ENCODE peak calls at places on chromosome 22, in nine cellular contexts. R is Calu3; I is fibroblast of the aortic adventitia; X is CD4-positive, alpha-beta T cell; V is tibial artery; E is K562; U is mucosa of descending colon; C is cardiac muscle cell; G is psoas muscle. M is an unnamed sample.

GRCh38 chr22:45077286-45077685 is 67.5 kb upstream of the PHF21B start:
- DNase-seq in C (no peak), V (no peak), U (no peak), R (no peak), I (no peak), X (no peak), E (no peak), G (no peak), M (no peak)

GRCh38 chr22:37905534-37906363 is at the start of gene MICALL1:
- DNase-seq in C (peak), I (peak), V (peak), R (peak), U (peak), X (peak), E (peak), G (peak), M (peak)

GRCh38 chr22:30314918-30315317 is 11.8 kb downstream of the TBC1D10A start:
- DNase-seq in C (no peak), G (no peak), I (no peak), E (peak), V (no peak), U (no peak), R (no peak), X (no peak), M (no peak)

GRCh38 chr22:50009251-50009650 is 3.3 kb downstream of the IL17REL start:
- DNase-seq in E (no peak), G (no peak), X (no peak), U (no peak), C (no peak), R (no peak), I (no peak), V (no peak), M (peak)

GRCh38 chr22:47034076-47034808 is 271.8 kb downstream of the TBC1D22A start:
- DNase-seq in E (no peak), C (no peak), R (no peak), U (no peak), G (no peak), I (no peak), X (no peak), V (no peak), M (peak)

GRCh38 chr22:46984751-46985506 is 222.5 kb downstream of the TBC1D22A start:
- DNase-seq in I (peak), U (no peak), G (no peak), C (peak), X (no peak), R (peak), V (no peak), E (no peak), M (no peak)

GRCh38 chr22:38614331-38615122 is 41.7 kb downstream of the FAM227A start:
- DNase-seq in I (peak), U (no peak), V (no peak), R (no peak), G (no peak), E (no peak), X (no peak), C (no peak), M (no peak)

GRCh38 chr22:45683248-45683647 is 11.6 kb downstream of the ATXN10 start:
- DNase-seq in V (no peak), U (no peak), C (no peak), R (no peak), G (no peak), I (peak), E (no peak), X (no peak), M (no peak)

GRCh38 chr22:37742374-37743092 is 45.7 kb downstream of the TRIOBP start:
- DNase-seq in R (peak), C (peak), V (peak), X (no peak), U (no peak), I (peak), E (peak), G (peak), M (no peak)

GRCh38 chr22:33513388-33514336 is 406.6 kb downstream of the LARGE1 start:
- DNase-seq in E (no peak), I (peak), V (no peak), X (no peak), R (no peak), G (no peak), C (peak), U (no peak), M (no peak)

GRCh38 chr22:30562391-30562790 is 12.1 kb downstream of the GAL3ST1 start:
- DNase-seq in R (peak), I (no peak), V (no peak), G (no peak), C (no peak), X (no peak), E (no peak), U (no peak), M (no peak)

GRCh38 chr22:44372611-44373010 is 59.9 kb upstream of the SHISAL1 start:
- DNase-seq in U (no peak), X (no peak), V (no peak), I (no peak), G (no peak), E (no peak), R (no peak), C (no peak), M (no peak)

GRCh38 chr22:40685406-40685805 is 6.1 kb downstream of the MCHR1 start:
- DNase-seq in G (no peak), X (no peak), I (no peak), E (no peak), R (no peak), U (no peak), C (no peak), V (no peak), M (no peak)

GRCh38 chr22:45995405-45996101 is 18.6 kb upstream of the WNT7B start:
- DNase-seq in X (no peak), C (no peak), U (no peak), E (no peak), G (peak), V (no peak), I (no peak), R (no peak), M (no peak)

GRCh38 chr22:32864596-32864995 is 63.1 kb downstream of the TIMP3 start:
- DNase-seq in R (no peak), V (no peak), C (no peak), G (no peak), U (no peak), I (no peak), X (no peak), E (no peak), M (no peak)

GRCh38 chr22:46044718-46045458 is 67.9 kb upstream of the WNT7B start:
- DNase-seq in I (no peak), G (peak), V (peak), U (no peak), X (no peak), C (peak), R (peak), E (no peak), M (peak)

GRCh38 chr22:45597460-45598192 is 74.0 kb upstream of the ATXN10 start:
- DNase-seq in E (no peak), X (no peak), I (no peak), V (no peak), G (peak), R (peak), C (no peak), U (no peak), M (no peak)

GRCh38 chr22:22916215-22916951 is 28.8 kb downstream of the IGLL5 start:
- DNase-seq in X (no peak), E (no peak), I (no peak), R (no peak), V (no peak), C (no peak), G (no peak), U (no peak), M (no peak)

GRCh38 chr22:31039393-31039792 is 41.7 kb upstream of the SMTN start:
- DNase-seq in E (no peak), U (no peak), X (no peak), I (peak), G (no peak), R (no peak), V (no peak), C (peak), M (no peak)

GRCh38 chr22:40602231-40602630 is 34.3 kb downstream of the MRTFA start:
- DNase-seq in U (no peak), V (no peak), I (peak), R (no peak), X (no peak), G (no peak), E (no peak), C (peak), M (no peak)

GRCh38 chr22:37801946-37802309 is 5.8 kb upstream of the GCAT start:
- DNase-seq in E (peak), C (no peak), G (no peak), V (no peak), I (no peak), R (no peak), X (no peak), U (peak), M (no peak)

GRCh38 chr22:46068908-46069481 is 81.3 kb upstream of the PPARA start:
- DNase-seq in X (no peak), V (peak), C (peak), G (no peak), U (no peak), R (peak), I (peak), E (no peak), M (no peak)

GRCh38 chr22:50675553-50676199 is 3.1 kb downstream of the SHANK3 start:
- DNase-seq in U (no peak), V (no peak), G (no peak), R (no peak), E (no peak), I (no peak), C (no peak), X (no peak), M (no peak)

GRCh38 chr22:37896181-37896592 is 9.9 kb upstream of the MICALL1 start:
- DNase-seq in I (no peak), R (peak), E (no peak), C (peak), G (no peak), V (no peak), X (peak), U (peak), M (no peak)

GRCh38 chr22:35872451-35872850 is 154.8 kb downstream of the APOL5 start:
- DNase-seq in R (no peak), G (peak), X (no peak), C (no peak), I (no peak), U (no peak), E (no peak), V (no peak), M (no peak)

GRCh38 chr22:49372530-49373288 is 455.0 kb downstream of the BRD1 start:
- DNase-seq in C (no peak), V (no peak), G (no peak), R (peak), X (no peak), I (no peak), U (no peak), E (peak), M (peak)

GRCh38 chr22:16824718-16825687 is at the start of gene XKR3:
- DNase-seq in G (no peak), I (peak), V (no peak), U (no peak), R (no peak), C (no peak), X (no peak), E (peak), M (no peak)

GRCh38 chr22:25791556-25791955 is 49.6 kb downstream of the MYO18B start:
- DNase-seq in U (no peak), R (no peak), X (no peak), G (no peak), I (no peak), E (no peak), C (no peak), V (no peak), M (no peak)

GRCh38 chr22:31347251-31348008 is 1.3 kb upstream of the PATZ1 start:
- DNase-seq in U (peak), V (peak), R (peak), I (peak), C (peak), E (no peak), G (peak), X (no peak), M (peak)

GRCh38 chr22:37943471-37944198 is 9.8 kb downstream of the C22orf23 start:
- DNase-seq in E (no peak), G (no peak), V (no peak), C (no peak), X (no peak), U (no peak), I (no peak), R (no peak), M (no peak)

GRCh38 chr22:36449776-36450175 is 31.7 kb downstream of the TXN2 start:
- DNase-seq in R (no peak), I (no peak), U (no peak), V (no peak), X (no peak), E (no peak), C (no peak), G (no peak), M (no peak)

GRCh38 chr22:29992341-29993275 is 87.7 kb upstream of the HORMAD2 start:
- DNase-seq in V (no peak), I (no peak), C (no peak), U (no peak), R (no peak), X (no peak), E (no peak), G (no peak), M (no peak)

GRCh38 chr22:21102659-21103267 is 57.0 kb downstream of the LRRC74B start:
- DNase-seq in R (peak), X (peak), V (peak), I (peak), C (peak), G (peak), U (peak), E (peak), M (peak)

GRCh38 chr22:30191049-30191701 is 55.4 kb downstream of the LIF start:
- DNase-seq in I (peak), E (no peak), C (no peak), U (no peak), X (no peak), R (no peak), V (no peak), G (no peak), M (no peak)

GRCh38 chr22:50419116-50419515 is 55.7 kb downstream of the SBF1 start:
- DNase-seq in V (no peak), R (no peak), C (no peak), I (no peak), E (no peak), X (no peak), G (no peak), U (no peak), M (no peak)

GRCh38 chr22:44309647-44310046 is 3.1 kb downstream of the SHISAL1 start:
- DNase-seq in U (no peak), E (no peak), V (no peak), C (peak), R (no peak), I (peak), G (no peak), X (no peak), M (no peak)

GRCh38 chr22:25970348-25970995 is 198.8 kb upstream of the SEZ6L start:
- DNase-seq in G (peak), C (no peak), U (peak), X (no peak), I (no peak), E (no peak), R (no peak), V (no peak), M (no peak)

GRCh38 chr22:25764270-25765015 is 22.5 kb downstream of the MYO18B start:
- DNase-seq in G (no peak), C (no peak), U (no peak), X (no peak), I (no peak), E (no peak), R (no peak), V (no peak), M (no peak)

GRCh38 chr22:43092085-43092484 is 2.9 kb upstream of the TTLL1 start:
- DNase-seq in G (no peak), E (no peak), V (no peak), C (no peak), R (no peak), X (no peak), U (no peak), I (no peak), M (no peak)

GRCh38 chr22:43096420-43096819 is 7.2 kb upstream of the TTLL1 start:
- DNase-seq in G (no peak), I (no peak), U (no peak), E (no peak), R (no peak), X (no peak), V (no peak), C (no peak), M (no peak)

GRCh38 chr22:43094551-43094950 is 5.4 kb upstream of the TTLL1 start:
- DNase-seq in U (no peak), I (no peak), V (no peak), E (no peak), R (no peak), C (no peak), X (no peak), G (no peak), M (no peak)

GRCh38 chr22:43090130-43090789 is 1.1 kb upstream of the TTLL1 start:
- DNase-seq in V (peak), U (peak), R (peak), C (peak), G (peak), I (peak), E (peak), X (no peak), M (no peak)

DNA sequence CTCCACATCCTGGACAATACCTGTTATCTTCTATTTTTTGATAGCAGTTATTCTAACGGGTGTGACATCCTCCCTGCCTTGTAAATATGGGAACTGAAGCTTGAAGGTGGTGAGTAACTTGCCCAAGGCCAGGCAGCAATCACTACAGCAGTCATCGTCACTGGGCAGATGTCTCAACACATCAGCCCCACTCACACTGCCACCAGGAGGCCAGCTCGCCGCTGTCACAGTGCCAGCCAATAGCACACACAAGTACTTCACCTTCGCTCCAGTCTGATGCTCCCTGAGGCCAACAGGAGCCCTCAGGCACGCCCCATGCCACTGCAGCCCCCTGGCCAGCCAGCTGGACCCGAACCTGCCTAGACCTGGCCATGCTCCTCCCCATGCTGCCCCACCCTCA is 4.9 kb upstream of the TTLL1 start:
- DNase-seq in U (peak), G (peak), E (no peak), X (no peak), C (no peak), R (peak), I (no peak), V (no peak), M (no peak)
- TF ChIP-seq CTCF in U (no peak), G (no peak), E (no peak), X (no peak), C (no peak), R (no peak), I (no peak), V (no peak), M (no peak)

GRCh38 chr22:24133187-24133965 is 47.9 kb upstream of the SUSD2 start:
- DNase-seq in R (no peak), I (no peak), C (peak), V (no peak), X (peak), E (no peak), G (no peak), U (no peak), M (no peak)
- TF ChIP-seq CTCF in R (no peak), I (peak), C (peak), V (peak), X (peak), E (no peak), G (peak), U (no peak), M (no peak)

DNA sequence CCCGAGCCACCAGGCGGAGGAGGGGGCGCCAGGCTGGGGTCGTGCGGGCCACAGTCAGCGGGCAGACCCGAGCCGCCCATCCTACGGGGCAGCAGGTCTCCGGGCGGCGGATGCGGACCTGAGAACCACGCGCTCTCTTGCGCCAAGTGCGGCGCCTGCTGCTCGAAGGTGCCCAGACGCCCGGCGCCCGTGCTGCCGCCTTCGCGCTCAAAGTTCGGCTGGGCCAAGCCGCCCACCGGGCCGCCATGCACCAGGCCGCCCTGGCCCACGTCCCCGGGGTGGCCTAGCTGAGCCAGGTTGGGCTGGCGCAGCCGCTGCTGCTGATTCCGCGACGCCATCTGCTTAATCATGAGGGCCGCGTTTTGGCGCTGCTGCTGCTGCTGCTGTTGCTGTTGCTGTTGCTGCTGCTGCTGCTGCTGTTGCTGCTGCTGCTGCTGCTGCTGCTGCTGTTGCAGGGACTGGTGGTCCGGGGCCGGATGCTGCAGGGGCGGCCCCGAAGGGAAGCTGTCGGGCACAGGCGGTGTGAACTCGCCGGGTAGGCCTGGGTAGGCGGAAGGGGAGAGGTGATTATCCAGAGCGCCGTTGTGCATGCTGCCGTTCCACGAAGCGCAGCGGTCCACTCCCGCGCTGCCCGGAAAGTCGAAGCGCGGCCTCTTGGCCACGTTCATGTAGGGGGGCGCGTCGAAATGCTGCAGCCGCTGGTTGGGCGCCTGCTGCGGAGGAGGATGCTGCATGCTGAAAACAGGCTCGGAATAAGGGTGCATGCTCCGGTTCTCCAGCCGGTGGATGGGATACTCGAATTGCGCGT is 2.8 kb downstream of the MN1 start:
- DNase-seq in R (no peak), X (no peak), C (peak), E (no peak), I (peak), G (no peak), U (no peak), V (no peak), M (peak)
- TF ChIP-seq CTCF in R (no peak), X (no peak), C (no peak), E (no peak), I (no peak), G (no peak), U (no peak), V (no peak), M (no peak)

DNA sequence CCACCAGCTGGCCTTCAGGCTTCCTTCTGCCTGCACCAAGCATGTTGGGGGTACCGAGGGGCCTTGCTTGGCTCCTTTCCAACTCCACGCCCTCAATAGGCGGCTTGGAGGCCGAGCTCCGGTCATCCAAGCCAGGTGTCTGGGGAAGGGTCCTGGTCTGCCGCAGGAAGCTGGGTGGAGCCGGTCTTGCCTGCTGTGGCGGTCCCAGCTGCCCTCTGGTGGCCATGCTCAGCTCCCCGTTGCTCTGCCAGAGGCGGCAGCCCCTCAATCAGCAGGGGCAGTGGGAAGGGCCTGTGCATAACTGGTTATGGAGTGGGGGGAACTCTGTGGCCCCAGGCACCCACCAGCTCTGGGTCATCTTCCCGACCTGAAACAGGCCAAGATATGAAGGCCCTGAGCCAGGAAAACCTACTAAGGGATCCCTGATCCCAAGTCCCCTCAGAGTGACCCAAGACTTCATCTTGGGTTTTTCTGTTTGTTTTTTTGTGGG is 3.2 kb downstream of the ARVCF start:
- DNase-seq in X (no peak), V (no peak), G (peak), E (peak), U (peak), I (peak), C (peak), R (peak), M (peak)
- TF ChIP-seq CTCF in X (no peak), V (peak), G (peak), E (peak), U (peak), I (peak), C (peak), R (peak), M (peak)

GRCh38 chr22:17974087-17974486 is 50.3 kb downstream of the MICAL3 start:
- DNase-seq in R (no peak), I (no peak), X (no peak), E (no peak), G (no peak), V (no peak), U (no peak), C (peak), M (no peak)
- TF ChIP-seq CTCF in R (no peak), I (no peak), X (no peak), E (no peak), G (no peak), V (no peak), U (no peak), C (no peak), M (no peak)

M was measured in nephron progenitor cell.